ENCODE peak calls at places on chromosomes 7 and 10, in four cellular contexts. N, L, J and P are unnamed samples.

GRCh38 chr7:108245523-108246226 is 115.5 kb upstream of the LAMB4 start:
- DNase-seq in L (no peak), J (no peak), N (no peak), P (no peak)

GRCh38 chr7:153939654-153940053 is 112.5 kb upstream of the DPP6 start:
- DNase-seq in N (no peak), J (no peak), L (no peak), P (no peak)

GRCh38 chr10:112750427-112751167 is 199.4 kb upstream of the TCF7L2 start:
- DNase-seq in J (no peak), L (no peak), N (no peak), P (no peak)

GRCh38 chr10:82889703-82890102 is 1014.7 kb downstream of the NRG3 start:
- DNase-seq in L (no peak), J (no peak), N (no peak), P (no peak)

GRCh38 chr10:6339891-6340290 is 137.2 kb downstream of the PFKFB3 start:
- DNase-seq in J (no peak), L (no peak), N (no peak), P (no peak)

GRCh38 chr7:139669106-139670061 is 108.4 kb downstream of the HIPK2 start:
- DNase-seq in N (no peak), J (no peak), L (no peak), P (no peak)

GRCh38 chr7:50479743-50480517 is 29.8 kb upstream of the FIGNL1 start:
- DNase-seq in L (no peak), N (no peak), J (no peak), P (no peak)

GRCh38 chr10:2623675-2624274 is 443.6 kb upstream of the PFKP start:
- DNase-seq in L (no peak), N (no peak), J (no peak), P (no peak)

GRCh38 chr7:16317406-16317805 is 103.9 kb downstream of the CRPPA start:
- DNase-seq in L (no peak), J (no peak), N (no peak), P (no peak)

GRCh38 chr7:80147543-80148376 is 13.1 kb downstream of the GNAI1 start:
- DNase-seq in N (no peak), J (no peak), L (no peak), P (no peak)

GRCh38 chr10:124035928-124036558 is 57.4 kb downstream of the CHST15 start:
- DNase-seq in J (no peak), L (no peak), N (peak; percentile 96), P (no peak)

GRCh38 chr7:97025983-97026704 is 1.5 kb upstream of the DLX5 start:
- DNase-seq in N (no peak), L (no peak), J (no peak), P (peak; percentile 18)

GRCh38 chr10:6212806-6213205 is 10.1 kb downstream of the PFKFB3 start:
- DNase-seq in J (no peak), N (no peak), L (no peak), P (no peak)

GRCh38 chr7:149529136-149529718 is 31.6 kb upstream of the ZNF746 start:
- DNase-seq in N (peak; percentile 56), J (peak; percentile 36), L (no peak), P (no peak)

GRCh38 chr7:69691327-69691726 is 93.1 kb downstream of the AUTS2 start:
- DNase-seq in N (no peak), J (no peak), L (no peak), P (no peak)

GRCh38 chr10:113073549-113074189 is 123.6 kb downstream of the TCF7L2 start:
- DNase-seq in J (peak; percentile 97), L (no peak), N (no peak), P (no peak)

GRCh38 chr7:130345106-130345505 is 490 bp downstream of the CPA5 start:
- DNase-seq in L (no peak), N (no peak), J (no peak), P (no peak)

GRCh38 chr10:62831346-62831745 is 15.2 kb upstream of the EGR2 start:
- DNase-seq in J (no peak), N (no peak), L (no peak), P (no peak)

GRCh38 chr10:114874827-114875541 is 53.4 kb downstream of the FHIP2A start:
- DNase-seq in L (peak; percentile 71), N (no peak), J (no peak), P (peak; percentile 44)

GRCh38 chr7:156532016-156532602 is 108.5 kb upstream of the RNF32 start:
- DNase-seq in L (no peak), J (no peak), N (no peak), P (no peak)

GRCh38 chr10:81886939-81887338 is 11.9 kb downstream of the NRG3 start:
- DNase-seq in J (no peak), N (no peak), L (no peak), P (no peak)
- TF ChIP-seq CTCF in J (no peak), N (no peak), L (no peak), P (no peak)

GRCh38 chr7:13117103-13117502 is 429.7 kb downstream of the ARL4A start:
- DNase-seq in J (peak; percentile 18), N (no peak), L (no peak), P (no peak)
- TF ChIP-seq CTCF in J (peak; percentile 59), N (peak; percentile 21), L (peak; percentile 20), P (peak; percentile 57)

GRCh38 chr10:106795619-106796018 is 368.9 kb downstream of the SORCS1 start:
- DNase-seq in J (no peak), N (no peak), L (peak; percentile 43), P (peak; percentile 32)
- TF ChIP-seq CTCF in J (no peak), N (peak; percentile 46), L (peak; percentile 32), P (peak; percentile 72)

GRCh38 chr7:100545636-100546128 is 6.7 kb downstream of the AGFG2 start:
- DNase-seq in J (peak; percentile 81), N (peak; percentile 50), L (no peak), P (no peak)
- TF ChIP-seq CTCF in J (no peak), N (peak; percentile 26), L (no peak), P (peak; percentile 16)

GRCh38 chr7:134334408-134334807 is 17.7 kb upstream of the SLC35B4 start:
- DNase-seq in L (no peak), J (no peak), N (no peak), P (no peak)

GRCh38 chr7:134333943-134334342 is 17.2 kb upstream of the SLC35B4 start:
- DNase-seq in J (no peak), N (no peak), L (no peak), P (no peak)

GRCh38 chr7:134331393-134331792 is 14.7 kb upstream of the SLC35B4 start:
- DNase-seq in J (no peak), L (no peak), N (no peak), P (no peak)

GRCh38 chr7:134330990-134331389 is 14.3 kb upstream of the SLC35B4 start:
- DNase-seq in L (no peak), N (no peak), J (no peak), P (no peak)

GRCh38 chr7:134332892-134333291 is 16.2 kb upstream of the SLC35B4 start:
- DNase-seq in J (no peak), N (no peak), L (no peak), P (no peak)
- TF ChIP-seq CTCF in J (no peak), N (no peak), L (no peak), P (no peak)

DNA sequence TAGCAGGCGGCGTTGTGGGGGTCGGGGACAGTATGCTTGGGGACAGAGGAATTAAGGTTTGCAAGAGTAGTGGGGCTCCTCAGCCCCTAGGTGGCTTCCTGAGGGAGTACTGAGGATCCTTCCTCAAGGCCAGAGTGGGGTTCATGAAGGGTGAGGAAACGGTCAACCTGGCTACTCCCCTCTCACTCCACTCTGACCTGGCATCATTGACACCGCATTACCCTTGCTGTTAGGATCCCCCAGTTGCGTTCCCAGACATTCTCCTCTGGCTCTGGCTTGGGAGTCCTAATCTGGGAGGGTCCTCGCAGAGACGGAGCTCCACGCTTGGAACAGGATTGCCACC is 496 bp downstream of the EPHB6 start:
- DNase-seq in L (no peak), J (no peak), N (no peak), P (no peak)
- TF ChIP-seq CTCF in L (no peak), J (no peak), N (no peak), P (peak; percentile 29)

GRCh38 chr7:151706568-151707469 is 170.1 kb downstream of the PRKAG2 start:
- DNase-seq in J (no peak), N (no peak), L (no peak), P (no peak)

GRCh38 chr7:151704969-151705743 is 171.8 kb downstream of the PRKAG2 start:
- DNase-seq in J (no peak), L (no peak), N (no peak), P (no peak)

GRCh38 chr7:151707757-151708156 is 169.2 kb downstream of the PRKAG2 start:
- DNase-seq in N (no peak), J (no peak), L (no peak), P (no peak)

GRCh38 chr7:151704284-151704968 is 172.5 kb downstream of the PRKAG2 start:
- DNase-seq in L (no peak), J (no peak), N (no peak), P (no peak)

GRCh38 chr7:151705744-151706567 is 171.0 kb downstream of the PRKAG2 start:
- DNase-seq in L (peak; percentile 52), N (peak; percentile 20), J (peak; percentile 56), P (peak; percentile 31)
- TF ChIP-seq CTCF in L (peak; percentile 35), N (peak; percentile 75), J (peak; percentile 82), P (peak; percentile 62)

DNA sequence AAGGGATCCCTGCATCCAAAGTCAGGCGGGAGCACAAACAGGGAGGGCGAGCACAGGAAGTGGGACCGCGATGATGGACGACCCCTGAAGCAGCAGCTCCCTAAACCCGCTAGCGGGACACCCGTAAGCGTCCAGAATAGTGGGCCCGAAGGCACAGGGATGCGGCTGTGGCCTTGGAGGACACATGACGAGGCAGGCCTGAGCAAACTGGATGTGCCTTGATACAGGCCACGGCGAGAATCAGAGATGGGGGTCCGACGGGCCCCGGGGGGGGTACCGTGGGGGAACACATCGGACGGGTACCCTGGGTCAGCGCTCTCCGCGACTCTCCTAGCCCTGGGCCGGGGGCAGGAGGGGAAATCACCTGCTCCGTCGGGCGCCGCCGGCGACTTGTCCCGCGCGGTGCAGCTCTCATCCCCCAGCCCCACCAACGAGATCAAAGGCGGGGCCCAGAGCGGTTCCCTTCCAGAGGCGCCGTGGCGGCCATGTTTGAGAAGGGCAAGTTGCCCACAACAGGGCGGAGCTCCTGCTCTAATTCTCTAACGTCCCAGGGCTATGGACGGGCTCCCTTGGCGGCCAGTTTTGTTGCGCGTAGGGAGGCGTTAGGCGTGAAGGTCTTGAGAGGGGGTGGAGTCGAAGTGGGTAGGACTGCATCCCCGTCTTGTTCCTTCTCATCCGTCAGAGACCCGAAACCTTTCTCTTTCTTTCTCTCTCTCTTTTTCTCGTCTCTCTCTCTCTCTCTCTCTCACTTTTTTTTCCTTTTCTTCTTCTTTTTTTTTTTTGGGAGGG is at the start of gene CUEDC2:
- DNase-seq in J (peak; percentile 98), L (peak; percentile 95), N (peak; percentile 98), P (peak; percentile 98)
- TF ChIP-seq CTCF in J (no peak), L (no peak), N (peak; percentile 37), P (no peak)

GRCh38 chr10:34469446-34469845 is 345.6 kb downstream of the PARD3 start:
- DNase-seq in J (no peak), L (no peak), N (no peak), P (no peak)
- TF ChIP-seq CTCF in J (no peak), L (no peak), N (no peak), P (no peak)